ENCODE peak calls at places on chromosomes 16 and 17, in seven cellular contexts. P, O, G, T, Q, M and Y are unnamed samples.

GRCh38 chr17:7021993-7022778 is 664 bp upstream of the BCL6B start:
- DNase-seq in P (peak), O (peak), G (peak), T (peak), Q (peak), M (peak), Y (peak)

GRCh38 chr16:80806957-80807356 is 2.6 kb upstream of the CDYL2 start:
- DNase-seq in P (peak), O (no peak), G (no peak), T (no peak), Q (peak), M (peak), Y (no peak)

GRCh38 chr17:11268176-11268575 is 27.2 kb downstream of the SHISA6 start:
- DNase-seq in P (no peak), O (no peak), G (no peak), T (no peak), Q (no peak), M (no peak), Y (no peak)

GRCh38 chr17:57928898-57929297 is 26.3 kb downstream of the CUEDC1 start:
- DNase-seq in P (no peak), O (no peak), G (no peak), T (no peak), Q (no peak), M (no peak), Y (no peak)

GRCh38 chr16:19645557-19645981 is 72.5 kb downstream of the KNOP1 start:
- DNase-seq in P (no peak), O (no peak), G (peak), T (no peak), Q (no peak), M (peak), Y (no peak)

GRCh38 chr16:28546626-28547025 is 7.1 kb upstream of the SGF29 start:
- DNase-seq in P (no peak), O (no peak), G (no peak), T (no peak), Q (no peak), M (no peak), Y (no peak)

GRCh38 chr16:86661715-86662114 is 83.4 kb downstream of the FOXL1 start:
- DNase-seq in P (no peak), O (no peak), G (no peak), T (no peak), Q (peak), M (peak), Y (no peak)

GRCh38 chr17:17269926-17270773 is 10.9 kb downstream of the COPS3 start:
- DNase-seq in P (peak), O (no peak), G (no peak), T (no peak), Q (no peak), M (peak), Y (no peak)

GRCh38 chr16:57187508-57187854 is 1.4 kb downstream of the RSPRY1 start:
- DNase-seq in P (no peak), O (peak), G (peak), T (no peak), Q (no peak), M (no peak), Y (no peak)

GRCh38 chr16:11546522-11547485 is 39.9 kb downstream of the LITAF start:
- DNase-seq in P (peak), O (no peak), G (no peak), T (no peak), Q (peak), M (peak), Y (no peak)